ENCODE peak calls at places on chromosomes 12 and 14, in five cellular contexts. One of them, this sample, is unnamed.

GRCh38 chr12:71548906-71549305 is 109.3 kb downstream of the LGR5 start:
- DNase-seq in choroid plexus epithelial cell: peak
- DNase-seq in prostate gland: no peak
- DNase-seq in epithelial cell of proximal tubule: no peak
- DNase-seq in uterus: no peak
- DNase-seq in this sample: no peak

GRCh38 chr14:105075364-105076295 is 10.4 kb upstream of the GPR132 start:
- DNase-seq in choroid plexus epithelial cell: peak
- DNase-seq in prostate gland: no peak
- DNase-seq in epithelial cell of proximal tubule: no peak
- DNase-seq in uterus: no peak
- DNase-seq in this sample: peak

GRCh38 chr12:120571299-120571698 is 9.9 kb downstream of the POP5 start:
- DNase-seq in choroid plexus epithelial cell: peak
- DNase-seq in prostate gland: no peak
- DNase-seq in epithelial cell of proximal tubule: no peak
- DNase-seq in uterus: no peak
- DNase-seq in this sample: peak

GRCh38 chr14:104146651-104147345 is 8.4 kb downstream of the KIF26A start:
- DNase-seq in choroid plexus epithelial cell: no peak
- DNase-seq in prostate gland: no peak
- DNase-seq in epithelial cell of proximal tubule: no peak
- DNase-seq in uterus: no peak
- DNase-seq in this sample: no peak

GRCh38 chr12:122336015-122336946 is 70.0 kb upstream of the VPS33A start:
- DNase-seq in choroid plexus epithelial cell: peak
- DNase-seq in prostate gland: no peak
- DNase-seq in epithelial cell of proximal tubule: no peak
- DNase-seq in uterus: no peak
- DNase-seq in this sample: peak

GRCh38 chr14:80906946-80907345 is 34.6 kb downstream of the CEP128 start:
- DNase-seq in choroid plexus epithelial cell: no peak
- DNase-seq in prostate gland: no peak
- DNase-seq in epithelial cell of proximal tubule: no peak
- DNase-seq in uterus: no peak
- DNase-seq in this sample: no peak

GRCh38 chr14:104687601-104688504 is 1.6 kb upstream of the INF2 start:
- DNase-seq in choroid plexus epithelial cell: peak
- DNase-seq in prostate gland: peak
- DNase-seq in epithelial cell of proximal tubule: no peak
- DNase-seq in uterus: peak
- DNase-seq in this sample: peak

GRCh38 chr12:22670762-22671161 is 45.8 kb downstream of the ETNK1 start:
- DNase-seq in choroid plexus epithelial cell: peak
- DNase-seq in prostate gland: no peak
- DNase-seq in epithelial cell of proximal tubule: no peak
- DNase-seq in uterus: no peak
- DNase-seq in this sample: no peak

GRCh38 chr14:73824116-73824515 is 27.5 kb upstream of the PTGR2 start:
- DNase-seq in choroid plexus epithelial cell: no peak
- DNase-seq in prostate gland: no peak
- DNase-seq in epithelial cell of proximal tubule: no peak
- DNase-seq in uterus: no peak
- DNase-seq in this sample: no peak

GRCh38 chr14:102554835-102555819 is 37.3 kb upstream of the RCOR1 start:
- DNase-seq in choroid plexus epithelial cell: no peak
- DNase-seq in prostate gland: no peak
- DNase-seq in epithelial cell of proximal tubule: no peak
- DNase-seq in uterus: peak
- DNase-seq in this sample: peak

GRCh38 chr14:68192935-68193334 is 373.4 kb downstream of the RAD51B start:
- DNase-seq in choroid plexus epithelial cell: no peak
- DNase-seq in prostate gland: no peak
- DNase-seq in epithelial cell of proximal tubule: no peak
- DNase-seq in uterus: no peak
- DNase-seq in this sample: no peak

GRCh38 chr14:99327050-99327449 is 55.1 kb upstream of the BCL11B start:
- DNase-seq in choroid plexus epithelial cell: no peak
- DNase-seq in prostate gland: no peak
- DNase-seq in epithelial cell of proximal tubule: no peak
- DNase-seq in uterus: no peak
- DNase-seq in this sample: no peak

GRCh38 chr14:59474172-59474571 is 9.0 kb upstream of the GPR135 start:
- DNase-seq in choroid plexus epithelial cell: peak
- DNase-seq in prostate gland: no peak
- DNase-seq in epithelial cell of proximal tubule: no peak
- DNase-seq in uterus: no peak
- DNase-seq in this sample: no peak

GRCh38 chr14:68709007-68709406 is 83.9 kb downstream of the ZFP36L1 start:
- DNase-seq in choroid plexus epithelial cell: no peak
- DNase-seq in prostate gland: no peak
- DNase-seq in epithelial cell of proximal tubule: no peak
- DNase-seq in uterus: no peak
- DNase-seq in this sample: no peak

GRCh38 chr14:75717729-75718128 is 56.7 kb downstream of the TTLL5 start:
- DNase-seq in choroid plexus epithelial cell: no peak
- DNase-seq in prostate gland: peak
- DNase-seq in epithelial cell of proximal tubule: no peak
- DNase-seq in uterus: no peak
- DNase-seq in this sample: no peak

GRCh38 chr14:68734231-68734732 is 58.6 kb downstream of the ZFP36L1 start:
- DNase-seq in choroid plexus epithelial cell: no peak
- DNase-seq in prostate gland: no peak
- DNase-seq in epithelial cell of proximal tubule: no peak
- DNase-seq in uterus: no peak
- DNase-seq in this sample: no peak

GRCh38 chr12:93536766-93537515 is 35.5 kb upstream of the SOCS2 start:
- DNase-seq in choroid plexus epithelial cell: no peak
- DNase-seq in prostate gland: no peak
- DNase-seq in epithelial cell of proximal tubule: no peak
- DNase-seq in uterus: no peak
- DNase-seq in this sample: no peak

GRCh38 chr12:132078190-132078589 is 65.9 kb downstream of the DDX51 start:
- DNase-seq in choroid plexus epithelial cell: peak
- DNase-seq in prostate gland: no peak
- DNase-seq in epithelial cell of proximal tubule: no peak
- DNase-seq in uterus: peak
- DNase-seq in this sample: peak

GRCh38 chr14:64706552-64707193 is 2.4 kb downstream of the PLEKHG3 start:
- DNase-seq in choroid plexus epithelial cell: no peak
- DNase-seq in prostate gland: no peak
- DNase-seq in epithelial cell of proximal tubule: no peak
- DNase-seq in uterus: peak
- DNase-seq in this sample: peak

DNA sequence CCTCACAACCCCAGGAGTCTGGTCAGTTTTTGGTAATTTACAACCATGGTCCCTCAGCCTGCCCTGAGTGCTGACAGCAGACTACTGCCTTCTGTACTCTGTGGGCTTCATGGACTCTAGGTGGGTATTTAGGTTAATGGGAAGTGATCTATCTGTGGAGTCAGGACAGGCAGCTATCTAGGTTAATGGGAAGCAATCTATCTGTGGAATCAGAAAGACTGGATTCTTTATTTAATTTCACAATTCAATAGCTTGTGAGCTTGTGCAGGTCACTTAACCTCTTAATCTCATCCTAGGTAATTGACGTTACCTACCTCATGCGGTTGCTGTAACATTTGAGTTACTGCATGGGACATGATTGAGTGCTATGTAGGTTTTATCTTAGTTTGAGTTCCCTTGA is 777.5 kb downstream of the NRXN3 start:
- DNase-seq in choroid plexus epithelial cell: no peak
- DNase-seq in prostate gland: no peak
- DNase-seq in epithelial cell of proximal tubule: no peak
- DNase-seq in uterus: no peak
- DNase-seq in this sample: no peak
- H3K4me3 ChIP-seq in choroid plexus epithelial cell: no peak
- H3K4me3 ChIP-seq in prostate gland: no peak
- H3K4me3 ChIP-seq in epithelial cell of proximal tubule: no peak
- H3K4me3 ChIP-seq in uterus: no peak
- H3K4me3 ChIP-seq in this sample: no peak

GRCh38 chr12:57234571-57235011 is 5.1 kb downstream of the SHMT2 start:
- DNase-seq in choroid plexus epithelial cell: no peak
- DNase-seq in prostate gland: no peak
- DNase-seq in epithelial cell of proximal tubule: no peak
- DNase-seq in uterus: no peak
- DNase-seq in this sample: no peak

GRCh38 chr12:57234233-57234570 is 4.7 kb downstream of the SHMT2 start:
- DNase-seq in choroid plexus epithelial cell: no peak
- DNase-seq in prostate gland: no peak
- DNase-seq in epithelial cell of proximal tubule: no peak
- DNase-seq in uterus: no peak
- DNase-seq in this sample: no peak

GRCh38 chr12:57235728-57236131 is 6.2 kb downstream of the SHMT2 start:
- DNase-seq in choroid plexus epithelial cell: no peak
- DNase-seq in prostate gland: no peak
- DNase-seq in epithelial cell of proximal tubule: no peak
- DNase-seq in uterus: no peak
- DNase-seq in this sample: no peak

GRCh38 chr12:57236224-57236924 is 6.9 kb downstream of the SHMT2 start:
- DNase-seq in choroid plexus epithelial cell: no peak
- DNase-seq in prostate gland: no peak
- DNase-seq in epithelial cell of proximal tubule: no peak
- DNase-seq in uterus: no peak
- DNase-seq in this sample: no peak

GRCh38 chr12:57235012-57235727 is 5.7 kb downstream of the SHMT2 start:
- DNase-seq in choroid plexus epithelial cell: peak
- DNase-seq in prostate gland: no peak
- DNase-seq in epithelial cell of proximal tubule: no peak
- DNase-seq in uterus: peak
- DNase-seq in this sample: peak
- TF ChIP-seq CTCF in choroid plexus epithelial cell: peak
- TF ChIP-seq CTCF in prostate gland: no peak
- TF ChIP-seq CTCF in epithelial cell of proximal tubule: no peak
- TF ChIP-seq CTCF in uterus: no peak
- TF ChIP-seq CTCF in this sample: peak

GRCh38 chr12:130504836-130505175 is 167.1 kb downstream of the PIWIL1 start:
- DNase-seq in choroid plexus epithelial cell: no peak
- DNase-seq in prostate gland: no peak
- DNase-seq in epithelial cell of proximal tubule: no peak
- DNase-seq in uterus: no peak
- DNase-seq in this sample: no peak
- H3K4me3 ChIP-seq in choroid plexus epithelial cell: no peak
- H3K4me3 ChIP-seq in prostate gland: no peak
- H3K4me3 ChIP-seq in epithelial cell of proximal tubule: no peak
- H3K4me3 ChIP-seq in uterus: no peak
- H3K4me3 ChIP-seq in this sample: no peak

GRCh38 chr14:38238332-38238731 is 17.6 kb downstream of the CLEC14A start:
- DNase-seq in choroid plexus epithelial cell: peak
- DNase-seq in prostate gland: no peak
- DNase-seq in epithelial cell of proximal tubule: no peak
- DNase-seq in uterus: no peak
- DNase-seq in this sample: peak
- TF ChIP-seq CTCF in choroid plexus epithelial cell: no peak
- TF ChIP-seq CTCF in prostate gland: no peak
- TF ChIP-seq CTCF in epithelial cell of proximal tubule: no peak
- TF ChIP-seq CTCF in uterus: no peak
- TF ChIP-seq CTCF in this sample: no peak

GRCh38 chr14:106268013-106268727 is 741.8 kb downstream of the TMEM121 start:
- DNase-seq in choroid plexus epithelial cell: no peak
- DNase-seq in prostate gland: no peak
- DNase-seq in epithelial cell of proximal tubule: no peak
- DNase-seq in uterus: no peak
- DNase-seq in this sample: no peak
- H3K4me3 ChIP-seq in choroid plexus epithelial cell: no peak
- H3K4me3 ChIP-seq in prostate gland: no peak
- H3K4me3 ChIP-seq in epithelial cell of proximal tubule: no peak
- H3K4me3 ChIP-seq in uterus: no peak
- H3K4me3 ChIP-seq in this sample: no peak

DNA sequence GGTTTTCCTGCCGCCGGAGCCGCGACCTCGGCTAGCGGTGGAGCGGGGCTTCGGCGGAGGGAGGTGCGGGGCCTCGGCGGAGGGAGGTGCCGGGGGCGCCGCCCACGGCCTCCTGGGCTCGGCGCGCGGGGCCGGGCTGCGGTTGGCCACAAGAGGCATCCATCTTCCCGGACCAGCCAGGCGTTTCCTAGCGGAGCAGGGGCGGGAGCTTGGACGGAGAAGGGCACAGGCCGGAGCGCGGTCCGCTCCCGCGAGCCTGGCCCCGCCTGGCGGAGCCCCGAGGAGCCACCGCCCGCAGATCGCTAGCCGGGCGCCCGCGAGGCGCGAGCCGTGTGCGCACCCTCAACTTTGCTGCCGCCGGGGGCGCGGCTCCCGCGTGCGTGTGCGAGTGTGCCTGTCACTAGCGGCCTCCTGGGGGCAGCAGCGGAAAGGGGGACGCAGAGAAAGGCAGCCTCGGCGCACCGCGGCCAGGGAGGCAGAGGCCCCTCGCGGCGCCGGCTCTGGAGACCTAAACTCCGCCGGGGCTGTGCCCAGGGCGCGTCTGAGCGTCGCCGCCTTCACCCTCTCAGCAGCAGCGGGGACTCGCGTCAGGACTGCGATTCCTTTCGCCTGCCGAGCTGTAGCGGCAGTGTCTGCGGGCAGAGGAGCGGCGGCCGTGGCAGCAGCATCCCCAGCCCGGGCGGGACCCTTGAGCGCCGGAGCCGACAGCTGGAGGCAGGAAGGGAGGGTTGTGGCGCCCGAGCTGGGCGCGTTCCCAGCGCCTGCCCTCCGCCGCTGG is 698 bp upstream of the SRGAP1 start:
- DNase-seq in choroid plexus epithelial cell: peak
- DNase-seq in prostate gland: peak
- DNase-seq in epithelial cell of proximal tubule: no peak
- DNase-seq in uterus: peak
- DNase-seq in this sample: peak
- TF ChIP-seq CTCF in choroid plexus epithelial cell: peak
- TF ChIP-seq CTCF in prostate gland: peak
- TF ChIP-seq CTCF in epithelial cell of proximal tubule: peak
- TF ChIP-seq CTCF in uterus: peak
- TF ChIP-seq CTCF in this sample: peak

GRCh38 chr12:52280796-52281560 is 6.5 kb downstream of the KRT86 start:
- DNase-seq in choroid plexus epithelial cell: peak
- DNase-seq in prostate gland: peak
- DNase-seq in epithelial cell of proximal tubule: peak
- DNase-seq in uterus: peak
- DNase-seq in this sample: peak
- H3K4me3 ChIP-seq in choroid plexus epithelial cell: no peak
- H3K4me3 ChIP-seq in prostate gland: no peak
- H3K4me3 ChIP-seq in epithelial cell of proximal tubule: no peak
- H3K4me3 ChIP-seq in uterus: no peak
- H3K4me3 ChIP-seq in this sample: peak

This sample was measured in fibroblast of villous mesenchyme.